ENCODE peak calls at places on chromosomes 7 and 10, in four cellular contexts. One of them, this sample, is unnamed.

GRCh38 chr7:36109013-36109627 is 43.9 kb upstream of the EEPD1 start:
- DNase-seq in AG10803: no peak
- DNase-seq in NAMALWA: no peak
- DNase-seq in 8988T: no peak
- DNase-seq in this sample: no peak

GRCh38 chr10:33109384-33109783 is 151.4 kb upstream of the ITGB1 start:
- DNase-seq in AG10803: no peak
- DNase-seq in NAMALWA: no peak
- DNase-seq in 8988T: no peak
- DNase-seq in this sample: no peak

GRCh38 chr10:65675236-65675635 is 1250.6 kb upstream of the LRRTM3 start:
- DNase-seq in NAMALWA: no peak
- DNase-seq in AG10803: no peak
- DNase-seq in 8988T: no peak
- DNase-seq in this sample: peak

GRCh38 chr7:18558910-18559309 is 63.4 kb downstream of the HDAC9 start:
- DNase-seq in NAMALWA: no peak
- DNase-seq in AG10803: no peak
- DNase-seq in 8988T: no peak
- DNase-seq in this sample: no peak

GRCh38 chr10:79046326-79046725 is 22.4 kb upstream of the ZMIZ1 start:
- DNase-seq in AG10803: no peak
- DNase-seq in 8988T: no peak
- DNase-seq in NAMALWA: no peak
- DNase-seq in this sample: no peak

GRCh38 chr10:116671274-116671926 is 50.6 kb downstream of the PNLIPRP2 start:
- DNase-seq in NAMALWA: no peak
- DNase-seq in AG10803: no peak
- DNase-seq in 8988T: no peak
- DNase-seq in this sample: no peak

GRCh38 chr7:91657386-91658120 is 222.9 kb downstream of the MTERF1 start:
- DNase-seq in 8988T: no peak
- DNase-seq in NAMALWA: no peak
- DNase-seq in AG10803: peak
- DNase-seq in this sample: no peak

GRCh38 chr7:191105-192034 is 1.0 kb upstream of the FAM20C start:
- DNase-seq in AG10803: peak
- DNase-seq in 8988T: peak
- DNase-seq in NAMALWA: no peak
- DNase-seq in this sample: peak

GRCh38 chr7:111919164-111919563 is 287.0 kb downstream of the DOCK4 start:
- DNase-seq in AG10803: no peak
- DNase-seq in 8988T: no peak
- DNase-seq in NAMALWA: no peak
- DNase-seq in this sample: no peak

GRCh38 chr7:500521-501420 is 18.9 kb downstream of the PDGFA start:
- DNase-seq in NAMALWA: no peak
- DNase-seq in AG10803: no peak
- DNase-seq in 8988T: no peak
- DNase-seq in this sample: no peak

GRCh38 chr10:51073461-51074237 is 638 bp upstream of the PRKG1 start:
- DNase-seq in AG10803: peak
- DNase-seq in 8988T: peak
- DNase-seq in NAMALWA: no peak
- DNase-seq in this sample: peak

GRCh38 chr7:149856583-149856982 is 17.2 kb upstream of the ATP6V0E2 start:
- DNase-seq in 8988T: no peak
- DNase-seq in NAMALWA: no peak
- DNase-seq in AG10803: no peak
- DNase-seq in this sample: no peak

GRCh38 chr7:78296689-78297371 is 498.3 kb downstream of the PHTF2 start:
- DNase-seq in NAMALWA: no peak
- DNase-seq in 8988T: no peak
- DNase-seq in AG10803: no peak
- DNase-seq in this sample: no peak

GRCh38 chr7:5629941-5630340 is 151.5 kb downstream of the RNF216 start:
- DNase-seq in AG10803: peak
- DNase-seq in 8988T: peak
- DNase-seq in NAMALWA: no peak
- DNase-seq in this sample: no peak

GRCh38 chr10:45374451-45375052 is 536 bp downstream of the ALOX5 start:
- DNase-seq in 8988T: no peak
- DNase-seq in NAMALWA: peak
- DNase-seq in AG10803: no peak
- DNase-seq in this sample: no peak

GRCh38 chr7:74269757-74270277 is 15.6 kb upstream of the RFC2 start:
- DNase-seq in AG10803: peak
- DNase-seq in 8988T: peak
- DNase-seq in NAMALWA: peak
- DNase-seq in this sample: peak

GRCh38 chr7:70694909-70695803 is 436.8 kb upstream of the GALNT17 start:
- DNase-seq in NAMALWA: peak
- DNase-seq in AG10803: no peak
- DNase-seq in 8988T: no peak
- DNase-seq in this sample: peak

GRCh38 chr10:29381230-29381563 is 92.3 kb downstream of the LYZL1 start:
- DNase-seq in 8988T: no peak
- DNase-seq in NAMALWA: no peak
- DNase-seq in AG10803: no peak
- DNase-seq in this sample: no peak

GRCh38 chr7:31462636-31463035 is 51.3 kb upstream of the ITPRID1 start:
- DNase-seq in AG10803: no peak
- DNase-seq in NAMALWA: no peak
- DNase-seq in 8988T: no peak
- DNase-seq in this sample: no peak

GRCh38 chr7:92633211-92633906 is 43.2 kb upstream of the FAM133B start:
- DNase-seq in AG10803: peak
- DNase-seq in NAMALWA: no peak
- DNase-seq in 8988T: no peak
- DNase-seq in this sample: no peak

GRCh38 chr7:16431646-16432424 is 10.5 kb upstream of the CRPPA start:
- DNase-seq in AG10803: peak
- DNase-seq in 8988T: no peak
- DNase-seq in NAMALWA: peak
- DNase-seq in this sample: peak

GRCh38 chr10:35191523-35191922 is 64.9 kb downstream of the CREM start:
- DNase-seq in NAMALWA: no peak
- DNase-seq in 8988T: no peak
- DNase-seq in AG10803: peak
- DNase-seq in this sample: no peak

GRCh38 chr7:80611779-80612178 is 26.7 kb upstream of the CD36 start:
- DNase-seq in 8988T: no peak
- DNase-seq in NAMALWA: no peak
- DNase-seq in AG10803: peak
- DNase-seq in this sample: no peak

GRCh38 chr10:92598321-92598720 is 5.4 kb downstream of the KIF11 start:
- DNase-seq in 8988T: no peak
- DNase-seq in NAMALWA: no peak
- DNase-seq in AG10803: peak
- DNase-seq in this sample: no peak

GRCh38 chr10:43195557-43195956 is 57.3 kb downstream of the CSGALNACT2 start:
- DNase-seq in NAMALWA: no peak
- DNase-seq in 8988T: peak
- DNase-seq in AG10803: no peak
- DNase-seq in this sample: no peak

GRCh38 chr7:128270799-128271411 is 29.8 kb downstream of the LEP start:
- DNase-seq in AG10803: no peak
- DNase-seq in NAMALWA: no peak
- DNase-seq in 8988T: no peak
- DNase-seq in this sample: peak

GRCh38 chr7:5421626-5422323 is 1.9 kb downstream of the TNRC18 start:
- DNase-seq in NAMALWA: no peak
- DNase-seq in 8988T: peak
- DNase-seq in AG10803: peak
- DNase-seq in this sample: peak

GRCh38 chr10:91185239-91185875 is 35.1 kb upstream of the PCGF5 start:
- DNase-seq in NAMALWA: no peak
- DNase-seq in 8988T: peak
- DNase-seq in AG10803: peak
- DNase-seq in this sample: no peak

GRCh38 chr7:8147004-8147403 is 115.0 kb downstream of the ICA1 start:
- DNase-seq in AG10803: no peak
- DNase-seq in NAMALWA: no peak
- DNase-seq in 8988T: no peak
- DNase-seq in this sample: no peak

GRCh38 chr7:127578036-127578684 is 7.2 kb downstream of the GCC1 start:
- DNase-seq in 8988T: no peak
- DNase-seq in NAMALWA: peak
- DNase-seq in AG10803: peak
- DNase-seq in this sample: no peak

GRCh38 chr10:70974351-70974901 is 86.1 kb upstream of the PCBD1 start:
- DNase-seq in 8988T: peak
- DNase-seq in AG10803: peak
- DNase-seq in NAMALWA: no peak
- DNase-seq in this sample: no peak

GRCh38 chr7:134905375-134905774 is 80.9 kb upstream of the AGBL3 start:
- DNase-seq in 8988T: no peak
- DNase-seq in NAMALWA: no peak
- DNase-seq in AG10803: peak
- DNase-seq in this sample: no peak

GRCh38 chr10:49518982-49519578 is 19.8 kb downstream of the ERCC6 start:
- DNase-seq in AG10803: peak
- DNase-seq in NAMALWA: peak
- DNase-seq in 8988T: no peak
- DNase-seq in this sample: peak

GRCh38 chr10:121910673-121911420 is 17.0 kb downstream of the ATE1 start:
- DNase-seq in AG10803: peak
- DNase-seq in 8988T: no peak
- DNase-seq in NAMALWA: no peak
- DNase-seq in this sample: no peak

GRCh38 chr7:2037805-2038635 is 194.7 kb downstream of the MAD1L1 start:
- DNase-seq in AG10803: peak
- DNase-seq in NAMALWA: peak
- DNase-seq in 8988T: no peak
- DNase-seq in this sample: no peak

GRCh38 chr7:92614586-92615237 is 24.5 kb upstream of the FAM133B start:
- DNase-seq in AG10803: peak
- DNase-seq in NAMALWA: peak
- DNase-seq in 8988T: no peak
- DNase-seq in this sample: no peak